ENCODE peak calls at places on chromosomes 1 and 21, in nine cellular contexts. V, T, P, K, E, L, Y, G and F are unnamed samples.

GRCh38 chr21:42558846-42559245 is 45.2 kb downstream of the SLC37A1 start:
- DNase-seq in V (no peak), T (peak), P (no peak), K (no peak), E (no peak), L (no peak), Y (no peak), G (no peak), F (no peak)

GRCh38 chr1:151898519-151898991 is 10.8 kb downstream of the THEM4 start:
- DNase-seq in V (no peak), T (no peak), P (no peak), K (no peak), E (no peak), L (no peak), Y (no peak), G (no peak), F (no peak)

GRCh38 chr1:85609976-85610375 is 29.4 kb downstream of the CCN1 start:
- DNase-seq in V (no peak), T (no peak), P (no peak), K (no peak), E (no peak), L (no peak), Y (no peak), G (no peak), F (no peak)

GRCh38 chr1:88284666-88285366 is 399.3 kb upstream of the PKN2 start:
- DNase-seq in V (no peak), T (no peak), P (no peak), K (no peak), E (no peak), L (no peak), Y (no peak), G (no peak), F (no peak)

GRCh38 chr1:32729254-32730046 is 26.9 kb upstream of the SYNC start:
- DNase-seq in V (no peak), T (no peak), P (no peak), K (no peak), E (no peak), L (no peak), Y (no peak), G (no peak), F (no peak)

GRCh38 chr1:97138515-97139032 is 417.0 kb downstream of the PTBP2 start:
- DNase-seq in V (no peak), T (no peak), P (no peak), K (no peak), E (no peak), L (peak), Y (no peak), G (no peak), F (peak)

GRCh38 chr1:60958001-60958400 is 124.4 kb upstream of the NFIA start:
- DNase-seq in V (no peak), T (no peak), P (no peak), K (no peak), E (no peak), L (no peak), Y (no peak), G (no peak), F (no peak)

GRCh38 chr1:211648336-211648735 is 27.1 kb downstream of the NEK2 start:
- DNase-seq in V (no peak), T (no peak), P (no peak), K (no peak), E (no peak), L (peak), Y (no peak), G (no peak), F (peak)

GRCh38 chr21:31180256-31181088 is 142.2 kb upstream of the KRTAP19-8 start:
- DNase-seq in V (no peak), T (no peak), P (no peak), K (no peak), E (no peak), L (peak), Y (no peak), G (peak), F (peak)